ENCODE peak calls at places on chromosomes 12 and 14, in seven cellular contexts. One of them, this sample, is unnamed.

GRCh38 chr12:40253936-40254335 is 29.1 kb downstream of the LRRK2 start:
- DNase-seq in fibroblast of lung: peak
- DNase-seq in AG09309: peak
- DNase-seq in neural progenitor cell: no peak
- DNase-seq in heart right ventricle: no peak
- DNase-seq in dorsolateral prefrontal cortex: no peak
- DNase-seq in fibroblast of the aortic adventitia: peak
- DNase-seq in this sample: no peak

GRCh38 chr12:132622437-132623071 is 4.0 kb downstream of the P2RX2 start:
- DNase-seq in AG09309: no peak
- DNase-seq in neural progenitor cell: no peak
- DNase-seq in fibroblast of lung: peak
- DNase-seq in heart right ventricle: no peak
- DNase-seq in dorsolateral prefrontal cortex: no peak
- DNase-seq in fibroblast of the aortic adventitia: peak
- DNase-seq in this sample: peak

GRCh38 chr12:20450591-20450990 is 82.3 kb downstream of the PDE3A start:
- DNase-seq in dorsolateral prefrontal cortex: no peak
- DNase-seq in fibroblast of the aortic adventitia: no peak
- DNase-seq in AG09309: no peak
- DNase-seq in neural progenitor cell: no peak
- DNase-seq in fibroblast of lung: peak
- DNase-seq in heart right ventricle: no peak
- DNase-seq in this sample: no peak

GRCh38 chr12:107515446-107515958 is 170.1 kb upstream of the PWP1 start:
- DNase-seq in fibroblast of the aortic adventitia: peak
- DNase-seq in neural progenitor cell: no peak
- DNase-seq in fibroblast of lung: peak
- DNase-seq in AG09309: peak
- DNase-seq in dorsolateral prefrontal cortex: no peak
- DNase-seq in heart right ventricle: no peak
- DNase-seq in this sample: peak

GRCh38 chr12:65335021-65335714 is 56.7 kb downstream of the MSRB3 start:
- DNase-seq in neural progenitor cell: no peak
- DNase-seq in fibroblast of the aortic adventitia: peak
- DNase-seq in dorsolateral prefrontal cortex: no peak
- DNase-seq in heart right ventricle: no peak
- DNase-seq in AG09309: peak
- DNase-seq in fibroblast of lung: peak
- DNase-seq in this sample: peak

GRCh38 chr12:11144297-11144696 is 9.9 kb upstream of the TAS2R30 start:
- DNase-seq in fibroblast of the aortic adventitia: no peak
- DNase-seq in neural progenitor cell: no peak
- DNase-seq in heart right ventricle: no peak
- DNase-seq in dorsolateral prefrontal cortex: no peak
- DNase-seq in fibroblast of lung: no peak
- DNase-seq in AG09309: no peak
- DNase-seq in this sample: no peak

GRCh38 chr14:102893452-102893851 is 29.0 kb upstream of the AMN start:
- DNase-seq in fibroblast of the aortic adventitia: peak
- DNase-seq in fibroblast of lung: peak
- DNase-seq in neural progenitor cell: no peak
- DNase-seq in AG09309: peak
- DNase-seq in heart right ventricle: no peak
- DNase-seq in dorsolateral prefrontal cortex: no peak
- DNase-seq in this sample: peak

GRCh38 chr14:73452341-73453191 is 5.8 kb downstream of the NUMB start:
- DNase-seq in AG09309: no peak
- DNase-seq in neural progenitor cell: no peak
- DNase-seq in dorsolateral prefrontal cortex: no peak
- DNase-seq in heart right ventricle: no peak
- DNase-seq in fibroblast of lung: peak
- DNase-seq in fibroblast of the aortic adventitia: peak
- DNase-seq in this sample: peak

GRCh38 chr12:3279415-3279780 is 202.2 kb downstream of the TSPAN9 start:
- DNase-seq in dorsolateral prefrontal cortex: no peak
- DNase-seq in AG09309: no peak
- DNase-seq in neural progenitor cell: no peak
- DNase-seq in fibroblast of the aortic adventitia: no peak
- DNase-seq in heart right ventricle: no peak
- DNase-seq in fibroblast of lung: no peak
- DNase-seq in this sample: no peak

GRCh38 chr12:117857632-117858274 is 111.0 kb downstream of the KSR2 start:
- DNase-seq in heart right ventricle: no peak
- DNase-seq in dorsolateral prefrontal cortex: no peak
- DNase-seq in AG09309: no peak
- DNase-seq in fibroblast of the aortic adventitia: peak
- DNase-seq in neural progenitor cell: peak
- DNase-seq in fibroblast of lung: peak
- DNase-seq in this sample: peak

DNA sequence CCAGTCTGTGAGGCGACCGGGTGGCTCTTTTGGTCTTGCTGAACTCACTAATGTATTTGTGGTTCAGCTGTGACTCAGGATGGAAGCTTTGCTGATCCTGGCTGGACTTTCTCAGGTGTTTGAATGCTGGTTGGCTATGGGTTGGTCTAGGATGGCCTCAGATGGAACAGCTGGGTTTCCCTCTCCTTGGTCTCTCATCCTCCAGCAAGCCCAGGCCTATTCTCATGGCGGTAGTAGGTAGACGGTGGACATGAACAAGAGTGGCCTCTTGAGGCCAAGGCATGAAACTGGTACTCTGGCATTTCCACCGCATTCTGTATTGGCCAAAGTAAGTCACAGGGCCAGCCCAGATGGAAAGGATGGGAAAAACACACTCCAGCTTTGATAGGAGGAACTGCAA is 11.8 kb upstream of the POLR3B start:
- DNase-seq in AG09309: no peak
- DNase-seq in neural progenitor cell: peak
- DNase-seq in fibroblast of lung: peak
- DNase-seq in dorsolateral prefrontal cortex: no peak
- DNase-seq in heart right ventricle: no peak
- DNase-seq in fibroblast of the aortic adventitia: peak
- DNase-seq in this sample: peak
- TF ChIP-seq CTCF in AG09309: peak
- TF ChIP-seq CTCF in neural progenitor cell: peak
- TF ChIP-seq CTCF in fibroblast of lung: peak
- TF ChIP-seq CTCF in dorsolateral prefrontal cortex: no peak
- TF ChIP-seq CTCF in heart right ventricle: peak
- TF ChIP-seq CTCF in fibroblast of the aortic adventitia: peak
- TF ChIP-seq CTCF in this sample: peak

DNA sequence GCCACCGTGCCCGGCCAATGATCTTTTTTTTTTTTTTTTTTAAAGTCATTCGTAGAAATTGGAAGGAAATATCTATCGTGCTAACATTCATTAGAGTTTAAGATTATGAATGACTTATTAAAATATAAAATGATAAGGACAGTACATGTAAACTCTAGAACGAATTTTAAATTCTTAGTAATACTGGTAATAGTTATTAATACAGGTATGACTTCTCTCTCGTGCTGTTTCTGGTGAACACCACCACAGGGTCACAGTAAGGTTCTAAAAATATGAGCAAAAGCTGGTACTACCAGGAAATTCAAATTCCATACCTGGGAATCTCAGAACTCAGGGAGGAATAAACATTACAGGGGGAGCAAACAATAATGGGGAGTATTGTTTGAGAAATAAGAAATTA is 26.2 kb downstream of the WNK1 start:
- DNase-seq in dorsolateral prefrontal cortex: no peak
- DNase-seq in neural progenitor cell: no peak
- DNase-seq in heart right ventricle: no peak
- DNase-seq in fibroblast of the aortic adventitia: no peak
- DNase-seq in AG09309: no peak
- DNase-seq in fibroblast of lung: no peak
- DNase-seq in this sample: no peak
- H3K4me3 ChIP-seq in dorsolateral prefrontal cortex: no peak
- H3K4me3 ChIP-seq in neural progenitor cell: no peak
- H3K4me3 ChIP-seq in heart right ventricle: no peak
- H3K4me3 ChIP-seq in fibroblast of the aortic adventitia: no peak
- H3K4me3 ChIP-seq in AG09309: no peak
- H3K4me3 ChIP-seq in fibroblast of lung: no peak
- H3K4me3 ChIP-seq in this sample: no peak

DNA sequence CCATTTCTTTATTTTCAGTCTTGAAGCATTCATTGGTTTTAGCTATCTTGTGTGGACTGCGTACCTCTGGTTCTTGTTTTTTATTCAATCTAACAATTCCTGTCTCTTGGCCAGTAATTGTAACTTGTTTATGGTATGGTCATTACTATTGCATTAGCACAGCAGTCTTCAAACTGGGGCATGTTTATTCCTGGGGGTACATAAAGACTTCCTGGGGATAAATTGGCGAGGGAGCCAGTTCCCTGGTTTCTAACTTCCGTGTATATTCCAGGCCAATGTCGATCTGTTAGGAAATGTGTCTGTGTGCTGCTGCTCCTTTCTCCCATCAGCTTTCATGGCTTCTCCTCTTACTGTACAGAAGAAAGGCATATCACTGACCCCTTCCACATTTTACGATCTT is 13.7 kb upstream of the EVL start:
- DNase-seq in dorsolateral prefrontal cortex: no peak
- DNase-seq in AG09309: no peak
- DNase-seq in neural progenitor cell: no peak
- DNase-seq in fibroblast of the aortic adventitia: no peak
- DNase-seq in fibroblast of lung: no peak
- DNase-seq in heart right ventricle: no peak
- DNase-seq in this sample: no peak
- TF ChIP-seq CTCF in dorsolateral prefrontal cortex: no peak
- TF ChIP-seq CTCF in AG09309: no peak
- TF ChIP-seq CTCF in neural progenitor cell: no peak
- TF ChIP-seq CTCF in fibroblast of the aortic adventitia: no peak
- TF ChIP-seq CTCF in fibroblast of lung: no peak
- TF ChIP-seq CTCF in heart right ventricle: no peak
- TF ChIP-seq CTCF in this sample: no peak

GRCh38 chr14:23237772-23238594 is at the start of gene RNF212B:
- DNase-seq in neural progenitor cell: peak
- DNase-seq in fibroblast of the aortic adventitia: peak
- DNase-seq in fibroblast of lung: peak
- DNase-seq in dorsolateral prefrontal cortex: peak
- DNase-seq in AG09309: no peak
- DNase-seq in heart right ventricle: peak
- DNase-seq in this sample: peak
- H3K4me3 ChIP-seq in neural progenitor cell: peak
- H3K4me3 ChIP-seq in fibroblast of the aortic adventitia: peak
- H3K4me3 ChIP-seq in fibroblast of lung: peak
- H3K4me3 ChIP-seq in dorsolateral prefrontal cortex: peak
- H3K4me3 ChIP-seq in AG09309: no peak
- H3K4me3 ChIP-seq in heart right ventricle: peak
- H3K4me3 ChIP-seq in this sample: peak

DNA sequence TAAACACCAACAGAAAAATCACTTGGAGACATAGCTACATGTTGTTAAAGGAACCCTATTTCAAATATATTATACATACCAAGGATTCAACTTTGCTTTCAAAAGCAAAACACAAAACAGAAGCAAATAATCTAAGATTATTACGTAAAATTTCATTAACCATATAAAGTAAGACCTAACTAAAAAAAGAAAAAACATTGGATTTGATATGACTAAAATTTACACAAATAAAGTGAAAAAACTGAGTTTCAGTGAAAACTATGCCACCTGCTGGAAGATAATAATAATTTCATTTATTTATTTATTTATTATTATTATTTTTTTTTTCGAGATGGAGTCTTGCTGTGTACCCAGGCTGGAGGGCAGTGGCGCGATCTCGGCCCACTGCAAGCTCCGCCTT is 45.2 kb downstream of the WDHD1 start:
- DNase-seq in fibroblast of the aortic adventitia: peak
- DNase-seq in heart right ventricle: no peak
- DNase-seq in neural progenitor cell: no peak
- DNase-seq in AG09309: no peak
- DNase-seq in dorsolateral prefrontal cortex: no peak
- DNase-seq in fibroblast of lung: peak
- DNase-seq in this sample: peak
- TF ChIP-seq CTCF in fibroblast of the aortic adventitia: no peak
- TF ChIP-seq CTCF in heart right ventricle: peak
- TF ChIP-seq CTCF in neural progenitor cell: peak
- TF ChIP-seq CTCF in AG09309: no peak
- TF ChIP-seq CTCF in dorsolateral prefrontal cortex: peak
- TF ChIP-seq CTCF in fibroblast of lung: peak
- TF ChIP-seq CTCF in this sample: peak

GRCh38 chr12:82225871-82226270 is 132.3 kb downstream of the CCDC59 start:
- DNase-seq in heart right ventricle: no peak
- DNase-seq in dorsolateral prefrontal cortex: no peak
- DNase-seq in AG09309: no peak
- DNase-seq in fibroblast of lung: peak
- DNase-seq in neural progenitor cell: no peak
- DNase-seq in fibroblast of the aortic adventitia: no peak
- DNase-seq in this sample: no peak
- H3K4me3 ChIP-seq in heart right ventricle: no peak
- H3K4me3 ChIP-seq in dorsolateral prefrontal cortex: no peak
- H3K4me3 ChIP-seq in AG09309: no peak
- H3K4me3 ChIP-seq in fibroblast of lung: no peak
- H3K4me3 ChIP-seq in neural progenitor cell: no peak
- H3K4me3 ChIP-seq in fibroblast of the aortic adventitia: no peak
- H3K4me3 ChIP-seq in this sample: no peak

GRCh38 chr14:93800038-93800937 is 12.0 kb upstream of the PRIMA1 start:
- DNase-seq in fibroblast of the aortic adventitia: no peak
- DNase-seq in dorsolateral prefrontal cortex: no peak
- DNase-seq in fibroblast of lung: no peak
- DNase-seq in neural progenitor cell: no peak
- DNase-seq in heart right ventricle: no peak
- DNase-seq in AG09309: no peak
- DNase-seq in this sample: no peak
- TF ChIP-seq CTCF in fibroblast of the aortic adventitia: no peak
- TF ChIP-seq CTCF in dorsolateral prefrontal cortex: no peak
- TF ChIP-seq CTCF in fibroblast of lung: no peak
- TF ChIP-seq CTCF in neural progenitor cell: no peak
- TF ChIP-seq CTCF in heart right ventricle: no peak
- TF ChIP-seq CTCF in AG09309: no peak
- TF ChIP-seq CTCF in this sample: no peak

DNA sequence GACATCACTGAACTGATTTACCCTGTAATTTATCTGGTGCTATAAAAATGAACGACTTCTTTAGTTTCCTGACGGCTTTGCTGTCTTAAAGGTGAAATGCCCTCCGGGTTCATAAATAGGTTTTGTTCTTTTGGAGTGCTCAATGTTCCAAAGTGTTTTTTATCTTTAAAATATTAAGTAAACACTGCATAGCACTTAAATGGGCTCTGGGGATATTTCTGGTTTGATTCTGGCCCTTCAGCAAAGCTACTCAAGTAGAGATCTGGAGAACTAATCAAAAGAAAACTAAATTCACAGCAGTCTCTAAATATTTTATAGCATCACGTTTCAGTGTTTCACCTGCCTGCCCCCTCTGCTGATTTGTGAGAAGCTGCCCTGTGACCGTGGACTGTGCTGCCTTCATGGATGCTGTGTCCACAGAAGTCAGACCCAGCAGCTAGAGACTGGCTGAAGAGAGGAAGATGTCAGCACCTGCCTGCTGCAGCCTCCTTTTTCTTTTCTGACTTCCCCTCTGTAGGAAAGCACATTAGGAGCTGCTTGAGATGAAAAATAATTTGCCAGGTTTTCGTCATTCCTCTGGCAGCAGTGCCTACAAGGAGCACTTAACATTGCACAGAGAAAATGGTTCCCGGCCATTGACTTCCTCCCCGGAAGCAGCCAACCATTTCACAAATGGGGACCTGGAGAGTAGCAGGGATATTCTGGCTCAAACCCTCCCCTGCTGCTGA is 205.2 kb upstream of the FSCB start:
- DNase-seq in dorsolateral prefrontal cortex: no peak
- DNase-seq in heart right ventricle: no peak
- DNase-seq in AG09309: no peak
- DNase-seq in fibroblast of lung: no peak
- DNase-seq in fibroblast of the aortic adventitia: no peak
- DNase-seq in neural progenitor cell: peak
- DNase-seq in this sample: no peak
- H3K4me3 ChIP-seq in dorsolateral prefrontal cortex: no peak
- H3K4me3 ChIP-seq in heart right ventricle: no peak
- H3K4me3 ChIP-seq in AG09309: no peak
- H3K4me3 ChIP-seq in fibroblast of lung: no peak
- H3K4me3 ChIP-seq in fibroblast of the aortic adventitia: no peak
- H3K4me3 ChIP-seq in neural progenitor cell: no peak
- H3K4me3 ChIP-seq in this sample: no peak

This sample was measured in fibroblast of villous mesenchyme.